ENCODE peak calls at places on chromosomes 11 and 22, in six cellular contexts. C, F, I, U, G and S are unnamed samples.

GRCh38 chr11:114183041-114183511 is 113.1 kb upstream of the NNMT start:
- DNase-seq in I (no peak), F (no peak), U (no peak), C (no peak), G (no peak), S (peak; percentile 80)

GRCh38 chr11:94134651-94135512 is 6.2 kb downstream of the PANX1 start:
- DNase-seq in F (no peak), U (peak; percentile 82), C (peak; percentile 44), I (no peak), G (peak; percentile 65), S (peak; percentile 92)

GRCh38 chr22:17117890-17118289 is 3.3 kb downstream of the TMEM121B start:
- DNase-seq in C (no peak), F (no peak), G (no peak), U (no peak), I (no peak), S (no peak)

GRCh38 chr22:23036684-23037428 is 33.5 kb upstream of the GNAZ start:
- DNase-seq in I (no peak), G (no peak), C (no peak), F (no peak), U (peak; percentile 57), S (no peak)

GRCh38 chr11:85021066-85021465 is 606.1 kb downstream of the DLG2 start:
- DNase-seq in F (no peak), U (no peak), I (no peak), G (no peak), C (no peak), S (no peak)

GRCh38 chr22:20315337-20316216 is 4.3 kb downstream of the DGCR6L start:
- DNase-seq in C (peak; percentile 25), U (no peak), G (no peak), I (no peak), F (no peak), S (no peak)

GRCh38 chr11:22084564-22084963 is 108.3 kb upstream of the ANO5 start:
- DNase-seq in G (no peak), U (no peak), F (no peak), C (no peak), I (no peak), S (no peak)

GRCh38 chr11:79232346-79232745 is 208.5 kb downstream of the TENM4 start:
- DNase-seq in F (no peak), G (no peak), I (no peak), C (no peak), U (peak; percentile 66), S (no peak)

GRCh38 chr22:19619144-19620009 is 94.9 kb upstream of the SEPTIN5 start:
- DNase-seq in C (no peak), U (no peak), G (no peak), F (no peak), I (no peak), S (no peak)

GRCh38 chr22:39546889-39547586 is 14.5 kb upstream of the RPS19BP1 start:
- DNase-seq in I (no peak), C (no peak), G (peak; percentile 66), F (no peak), U (no peak), S (no peak)

GRCh38 chr11:60625262-60625661 is 74.2 kb upstream of the MS4A8 start:
- DNase-seq in U (peak; percentile 30), C (no peak), F (no peak), G (no peak), I (peak; percentile 0), S (no peak)

GRCh38 chr11:94638902-94639373 is 71.8 kb downstream of the PIWIL4 start:
- DNase-seq in C (no peak), G (peak; percentile 54), U (peak; percentile 63), I (no peak), F (no peak), S (no peak)

GRCh38 chr11:6703247-6704063 is 20.3 kb upstream of the MRPL17 start:
- DNase-seq in G (peak; percentile 92), I (peak; percentile 12), C (peak; percentile 66), U (peak; percentile 79), F (peak; percentile 71), S (peak; percentile 61)

GRCh38 chr11:120511116-120511803 is at the start of gene GRIK4:
- DNase-seq in U (peak; percentile 95), F (peak; percentile 76), I (peak; percentile 81), C (peak; percentile 81), G (peak; percentile 82), S (peak; percentile 93)

GRCh38 chr22:20080445-20080775 is 369 bp downstream of the DGCR8 start:
- DNase-seq in I (peak; percentile 32), C (peak; percentile 54), F (peak; percentile 36), G (peak; percentile 38), U (peak; percentile 91), S (peak; percentile 88)

GRCh38 chr22:43436536-43437267 is 24.9 kb downstream of the MPPED1 start:
- DNase-seq in G (no peak), F (no peak), U (no peak), I (no peak), C (no peak), S (no peak)

GRCh38 chr11:126864934-126865333 is 135.6 kb downstream of the KIRREL3 start:
- DNase-seq in G (no peak), I (no peak), C (no peak), F (no peak), U (no peak), S (no peak)

GRCh38 chr22:31144223-31144622 is 3.9 kb upstream of the PLA2G3 start:
- DNase-seq in C (no peak), F (no peak), I (no peak), G (no peak), U (no peak), S (no peak)

GRCh38 chr11:119567667-119568582 is 145.0 kb upstream of the THY1 start:
- DNase-seq in F (no peak), G (peak; percentile 58), U (peak; percentile 74), I (peak; percentile 21), C (no peak), S (no peak)

GRCh38 chr22:30005213-30005857 is 74.9 kb upstream of the HORMAD2 start:
- DNase-seq in G (peak; percentile 83), U (peak; percentile 81), C (peak; percentile 61), F (peak; percentile 27), I (peak; percentile 31), S (peak; percentile 87)

GRCh38 chr11:41246399-41246745 is 213.1 kb downstream of the LRRC4C start:
- DNase-seq in F (no peak), U (no peak), G (no peak), I (no peak), C (no peak), S (no peak)

GRCh38 chr11:88036701-88037100 is 138.5 kb downstream of the RAB38 start:
- DNase-seq in U (no peak), F (no peak), I (no peak), G (no peak), C (no peak), S (no peak)